ENCODE peak calls at places on chromosomes 7 and 10, in nine cellular contexts. J, I, F, P, O, V, X, C and G are unnamed samples.

GRCh38 chr7:140876519-140877248 is 48.0 kb downstream of the BRAF start:
- DNase-seq in J (peak; percentile 39), P (no peak), O (no peak), I (no peak), F (peak; percentile 28), C (no peak), X (peak; percentile 60), V (no peak), G (peak; percentile 82)

GRCh38 chr7:6482307-6482706 is 34.6 kb upstream of the DAGLB start:
- DNase-seq in P (no peak), V (no peak), X (no peak), I (no peak), C (no peak), O (no peak), J (no peak), F (no peak), G (no peak)

GRCh38 chr10:124072541-124072940 is 20.9 kb downstream of the CHST15 start:
- DNase-seq in C (no peak), J (no peak), F (no peak), X (no peak), O (no peak), I (no peak), P (no peak), V (no peak), G (no peak)

GRCh38 chr7:41698114-41698513 is 4.8 kb downstream of the INHBA start:
- DNase-seq in P (no peak), J (no peak), X (no peak), I (no peak), O (no peak), F (no peak), V (no peak), C (no peak), G (peak; percentile 36)

GRCh38 chr7:92589056-92589455 is 1.1 kb downstream of the FAM133B start:
- DNase-seq in O (no peak), X (no peak), P (no peak), V (no peak), F (no peak), I (no peak), J (no peak), C (no peak), G (no peak)

GRCh38 chr10:133307776-133308430 is 769 bp downstream of the TUBGCP2 start:
- DNase-seq in O (peak; percentile 57), F (peak; percentile 75), V (peak; percentile 73), P (no peak), J (peak; percentile 72), I (peak; percentile 66), C (peak; percentile 84), X (peak; percentile 71), G (peak; percentile 67)

GRCh38 chr10:77504196-77504869 is 133.3 kb downstream of the KCNMA1 start:
- DNase-seq in F (no peak), C (no peak), X (peak; percentile 58), O (no peak), P (no peak), V (no peak), I (no peak), J (peak; percentile 82), G (peak; percentile 83)

GRCh38 chr10:119505588-119506315 is 36.8 kb downstream of the RGS10 start:
- DNase-seq in O (no peak), C (no peak), V (no peak), X (no peak), I (no peak), F (no peak), J (no peak), P (no peak), G (no peak)

GRCh38 chr7:34584526-34584925 is 73.5 kb upstream of the NPSR1 start:
- DNase-seq in F (no peak), J (no peak), P (no peak), I (no peak), C (no peak), X (no peak), O (no peak), V (no peak), G (no peak)

GRCh38 chr7:75858430-75858829 is 20.4 kb upstream of the RHBDD2 start:
- DNase-seq in J (no peak), C (no peak), V (no peak), F (no peak), X (no peak), O (no peak), I (no peak), P (no peak), G (no peak)

GRCh38 chr10:72340911-72341310 is 13.8 kb downstream of the DNAJB12 start:
- DNase-seq in F (no peak), P (no peak), V (no peak), J (no peak), C (no peak), X (no peak), I (no peak), O (no peak), G (no peak)

GRCh38 chr7:12518920-12519681 is 51.4 kb upstream of the SCIN start:
- DNase-seq in V (peak; percentile 59), F (peak; percentile 27), J (peak; percentile 3), O (no peak), P (no peak), C (no peak), I (no peak), X (peak; percentile 4), G (peak; percentile 20)

GRCh38 chr7:117132385-117133120 is 179.3 kb downstream of the ST7 start:
- DNase-seq in I (no peak), J (peak; percentile 81), P (no peak), V (no peak), C (no peak), F (no peak), O (no peak), X (peak; percentile 68), G (peak; percentile 97)

GRCh38 chr10:128046934-128047251 is 79.3 kb downstream of the MKI67 start:
- DNase-seq in O (no peak), J (no peak), P (no peak), X (no peak), V (no peak), C (no peak), F (no peak), I (no peak), G (no peak)

GRCh38 chr7:2510909-2511768 is 8.4 kb upstream of the LFNG start:
- DNase-seq in P (no peak), C (no peak), O (no peak), F (peak; percentile 71), J (no peak), I (no peak), X (no peak), V (no peak), G (peak; percentile 33)

GRCh38 chr10:43816351-43817321 is 168.0 kb upstream of the ZNF32 start:
- DNase-seq in C (no peak), I (peak; percentile 71), J (no peak), P (no peak), V (no peak), X (peak; percentile 96), F (peak; percentile 59), O (no peak), G (peak; percentile 99)

GRCh38 chr10:60267802-60268201 is 121.9 kb downstream of the ANK3 start:
- DNase-seq in C (no peak), J (no peak), F (no peak), X (no peak), I (no peak), P (no peak), V (no peak), O (no peak), G (no peak)

GRCh38 chr7:51121945-51122425 is 194.6 kb downstream of the COBL start:
- DNase-seq in C (no peak), X (peak; percentile 16), I (no peak), P (no peak), F (no peak), V (peak; percentile 33), J (no peak), O (no peak), G (no peak)

GRCh38 chr10:110919971-110920881 is 822 bp downstream of the SHOC2 start:
- DNase-seq in V (peak; percentile 34), P (no peak), C (peak; percentile 55), I (no peak), F (peak; percentile 23), J (peak; percentile 78), X (peak; percentile 67), O (no peak), G (peak; percentile 31)

GRCh38 chr10:46524471-46525176 is 31.8 kb downstream of the GPRIN2 start:
- DNase-seq in F (no peak), C (peak; percentile 49), P (no peak), J (peak; percentile 68), V (no peak), X (peak; percentile 91), O (no peak), I (no peak), G (peak; percentile 83)

GRCh38 chr10:7438196-7438986 is 27.6 kb upstream of the SFMBT2 start:
- DNase-seq in C (no peak), P (no peak), I (no peak), J (no peak), X (no peak), F (no peak), O (no peak), V (no peak), G (no peak)

GRCh38 chr7:105641236-105641810 is 60.0 kb upstream of the EFCAB10 start:
- DNase-seq in O (no peak), V (no peak), P (no peak), I (no peak), J (no peak), C (no peak), F (no peak), X (no peak), G (no peak)

GRCh38 chr7:108455833-108456677 is at the start of gene NRCAM:
- DNase-seq in P (peak; percentile 8), F (peak; percentile 73), C (no peak), V (peak; percentile 96), O (no peak), X (peak; percentile 85), J (no peak), I (no peak), G (no peak)

GRCh38 chr10:24209946-24210491 is 1.1 kb downstream of the KIAA1217 start:
- DNase-seq in X (peak; percentile 71), O (peak; percentile 3), C (no peak), F (peak; percentile 78), I (peak; percentile 30), J (peak; percentile 68), V (no peak), P (no peak), G (peak; percentile 92)

GRCh38 chr7:141145630-141145982 is 71.7 kb downstream of the TMEM178B start:
- DNase-seq in X (no peak), O (no peak), J (no peak), I (no peak), V (no peak), P (no peak), F (no peak), C (no peak), G (no peak)

GRCh38 chr7:19113001-19113349 is 4.5 kb downstream of the TWIST1 start:
- DNase-seq in J (no peak), V (no peak), F (no peak), I (no peak), O (no peak), X (no peak), P (no peak), C (no peak), G (no peak)

GRCh38 chr7:66181329-66181728 is 23.8 kb upstream of the TPST1 start:
- DNase-seq in I (no peak), V (no peak), X (no peak), J (no peak), C (no peak), F (no peak), P (no peak), O (no peak), G (no peak)

GRCh38 chr7:92781117-92781720 is 55.2 kb downstream of the CDK6 start:
- DNase-seq in O (no peak), X (peak; percentile 73), C (peak; percentile 75), V (no peak), I (no peak), J (no peak), P (no peak), F (no peak), G (no peak)